ENCODE peak calls at places on chromosomes 7 and 10, in eight cellular contexts. E, L, N, S, W, O, Y and V are unnamed samples.

GRCh38 chr7:121126801-121127534 is 138.5 kb downstream of the CPED1 start:
- DNase-seq in E (no peak), L (peak; percentile 4), N (no peak), S (no peak), W (no peak), O (no peak), Y (no peak), V (peak; percentile 53)

GRCh38 chr7:43302211-43302711 is 189.8 kb downstream of the HECW1 start:
- DNase-seq in E (no peak), L (no peak), N (no peak), S (peak; percentile 75), W (no peak), O (no peak), Y (no peak), V (peak; percentile 60)

GRCh38 chr7:27242580-27243339 is at the start of gene EVX1:
- DNase-seq in E (no peak), L (no peak), N (no peak), S (no peak), W (no peak), O (no peak), Y (no peak), V (peak; percentile 21)

GRCh38 chr10:103835121-103836045 is 20.0 kb downstream of the SH3PXD2A start:
- DNase-seq in E (no peak), L (no peak), N (no peak), S (peak; percentile 66), W (no peak), O (no peak), Y (peak; percentile 78), V (peak; percentile 91)

GRCh38 chr7:51666751-51667150 is 350.1 kb upstream of the COBL start:
- DNase-seq in E (no peak), L (peak; percentile 53), N (no peak), S (no peak), W (no peak), O (no peak), Y (no peak), V (no peak)

GRCh38 chr7:146146866-146147265 is 30.3 kb downstream of the CNTNAP2 start:
- DNase-seq in E (no peak), L (no peak), N (no peak), S (no peak), W (no peak), O (no peak), Y (no peak), V (peak; percentile 76)

GRCh38 chr10:129320340-129320739 is 146.7 kb upstream of the MGMT start:
- DNase-seq in E (no peak), L (no peak), N (no peak), S (no peak), W (no peak), O (no peak), Y (no peak), V (no peak)

GRCh38 chr7:12386237-12386839 is 17.3 kb downstream of the VWDE start:
- DNase-seq in E (no peak), L (peak; percentile 46), N (no peak), S (no peak), W (no peak), O (no peak), Y (no peak), V (no peak)

GRCh38 chr10:29140991-29141390 is 147.9 kb upstream of the LYZL1 start:
- DNase-seq in E (no peak), L (no peak), N (peak; percentile 92), S (no peak), W (no peak), O (no peak), Y (no peak), V (peak; percentile 87)

GRCh38 chr7:144459635-144460034 is 56.1 kb upstream of the NOBOX start:
- DNase-seq in E (no peak), L (no peak), N (no peak), S (no peak), W (no peak), O (no peak), Y (no peak), V (no peak)

GRCh38 chr7:144452064-144452463 is 48.6 kb upstream of the NOBOX start:
- DNase-seq in E (no peak), L (no peak), N (no peak), S (no peak), W (no peak), O (no peak), Y (no peak), V (no peak)

GRCh38 chr7:144455040-144455404 is 51.5 kb upstream of the NOBOX start:
- DNase-seq in E (no peak), L (no peak), N (no peak), S (no peak), W (no peak), O (no peak), Y (no peak), V (no peak)

DNA sequence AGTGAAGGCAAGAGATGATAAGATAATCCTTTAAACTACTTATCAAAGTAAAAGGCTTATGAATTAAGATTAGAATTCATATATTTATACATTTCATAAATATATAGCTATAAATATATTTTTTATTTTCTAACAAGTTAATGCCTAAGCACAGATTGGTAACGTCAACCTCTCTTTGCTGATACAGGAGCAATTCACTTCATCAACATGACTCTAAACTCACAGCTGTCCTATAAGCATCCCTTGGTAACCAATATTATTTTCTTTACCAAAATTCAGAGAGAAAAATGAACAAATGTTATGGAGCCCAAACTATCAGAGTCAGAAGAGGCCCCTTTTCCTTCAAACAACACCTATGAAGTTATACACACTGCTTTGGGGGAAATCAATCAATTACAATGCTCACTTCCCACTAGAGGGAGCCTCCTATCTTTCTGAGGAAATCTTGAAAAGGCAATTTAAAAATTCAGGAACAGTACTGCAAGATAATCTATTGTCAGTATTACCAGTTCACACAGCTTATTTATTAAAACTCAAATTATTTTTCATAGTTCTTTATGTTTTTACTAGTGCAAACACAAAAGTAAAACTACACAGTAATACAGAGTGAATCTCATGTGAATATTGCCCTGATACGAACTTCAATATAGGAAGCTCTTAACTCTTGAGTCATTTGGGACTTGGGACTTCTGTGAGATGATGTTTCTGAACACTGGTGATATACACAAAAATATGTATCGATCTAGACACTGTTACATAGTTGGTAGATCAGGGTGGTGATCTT is 51.0 kb upstream of the NOBOX start:
- DNase-seq in E (no peak), L (peak; percentile 11), N (no peak), S (no peak), W (no peak), O (no peak), Y (no peak), V (peak; percentile 11)
- TF ChIP-seq CTCF in E (no peak), L (peak; percentile 52), N (no peak), S (peak; percentile 44), W (no peak), O (no peak), Y (peak; percentile 46), V (peak; percentile 58)

GRCh38 chr7:77202544-77202976 is 2.9 kb upstream of the FGL2 start:
- DNase-seq in E (no peak), L (no peak), N (no peak), S (no peak), W (no peak), O (no peak), Y (no peak), V (no peak)

GRCh38 chr7:77199008-77199966 is at the start of gene FGL2:
- DNase-seq in E (peak; percentile 56), L (no peak), N (no peak), S (peak; percentile 37), W (no peak), O (peak; percentile 56), Y (peak; percentile 82), V (peak; percentile 50)

GRCh38 chr7:77200542-77200941 is 923 bp upstream of the FGL2 start:
- DNase-seq in E (peak; percentile 52), L (no peak), N (no peak), S (no peak), W (no peak), O (no peak), Y (no peak), V (no peak)

DNA sequence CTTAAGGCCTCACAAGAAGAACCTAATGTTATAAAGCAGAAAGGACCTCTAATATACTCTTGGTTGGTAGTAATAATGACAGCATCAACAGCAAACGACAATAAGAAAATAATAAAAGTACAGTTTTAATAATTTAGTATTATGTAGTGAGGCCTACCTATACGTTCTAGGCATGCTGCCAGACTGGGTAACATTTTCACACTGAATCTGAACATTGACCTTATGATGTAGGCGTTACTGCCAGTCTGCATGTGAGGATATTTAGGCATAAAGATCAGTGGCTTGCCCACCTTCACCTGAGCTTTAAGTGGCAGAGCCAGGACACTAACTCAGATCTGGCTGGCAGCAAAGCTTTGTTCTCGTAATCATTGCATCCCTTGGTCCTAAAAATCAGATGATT is 2.5 kb downstream of the FGL2 start:
- DNase-seq in E (no peak), L (no peak), N (no peak), S (no peak), W (no peak), O (no peak), Y (no peak), V (no peak)
- H3K4me3 ChIP-seq in E (peak overlapping the region; percentile 50), L (no peak overlapping the region), N (no peak overlapping the region), S (no peak overlapping the region), W (peak overlapping the region; percentile 13), O (no peak overlapping the region), Y (no peak overlapping the region), V (no peak overlapping the region)

DNA sequence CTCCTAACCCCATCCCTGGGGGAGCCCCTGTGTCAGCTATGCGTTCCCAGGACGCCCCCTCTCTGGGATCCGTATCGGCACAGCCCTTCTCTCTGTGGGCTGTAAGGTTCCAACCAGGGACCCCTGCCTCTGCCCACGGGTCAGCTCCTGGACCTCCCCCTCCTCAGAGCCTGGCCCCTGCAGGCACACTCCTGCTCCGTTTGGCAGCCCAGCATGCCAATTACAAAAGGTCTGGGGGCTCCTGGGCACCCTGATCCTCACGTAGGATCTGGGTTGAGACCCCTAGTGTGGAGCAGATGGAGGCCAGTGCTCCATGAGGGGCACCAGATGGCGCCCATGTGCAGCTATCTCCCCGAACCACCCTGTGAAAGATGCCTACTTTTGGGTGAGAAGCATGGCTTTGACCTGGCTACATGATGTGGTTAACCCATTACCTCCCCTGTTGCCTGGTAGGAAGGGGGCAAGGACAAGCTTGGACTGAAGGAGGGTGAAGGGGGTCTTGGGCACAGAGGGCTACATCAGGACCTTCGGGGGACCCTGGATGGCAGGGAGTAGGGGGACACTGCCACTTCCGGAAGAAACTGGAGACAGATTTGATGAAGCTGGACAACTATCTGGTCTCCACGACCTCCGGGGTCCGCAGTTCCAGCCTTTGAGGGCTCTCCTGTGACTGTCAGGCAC is 9.0 kb downstream of the TACR2 start:
- DNase-seq in E (peak; percentile 34), L (peak; percentile 74), N (no peak), S (no peak), W (no peak), O (no peak), Y (peak; percentile 65), V (no peak)
- TF ChIP-seq CTCF in E (peak; percentile 52), L (peak; percentile 51), N (peak; percentile 18), S (peak; percentile 44), W (no peak), O (no peak), Y (peak; percentile 38), V (no peak)

GRCh38 chr7:29194594-29195417 is at the start of gene CHN2:
- DNase-seq in E (peak; percentile 47), L (peak; percentile 90), N (no peak), S (peak; percentile 79), W (no peak), O (peak; percentile 21), Y (peak; percentile 82), V (peak; percentile 11)
- H3K4me3 ChIP-seq in E (peak within 1 kb of the TSS; percentile 85), L (peak within 1 kb of the TSS; percentile 61), N (peak within 1 kb of the TSS; percentile 47), S (peak within 1 kb of the TSS; percentile 97), W (peak within 1 kb of the TSS; percentile 63), O (peak within 1 kb of the TSS; percentile 66), Y (peak within 1 kb of the TSS; percentile 66), V (peak within 1 kb of the TSS; percentile 36)

DNA sequence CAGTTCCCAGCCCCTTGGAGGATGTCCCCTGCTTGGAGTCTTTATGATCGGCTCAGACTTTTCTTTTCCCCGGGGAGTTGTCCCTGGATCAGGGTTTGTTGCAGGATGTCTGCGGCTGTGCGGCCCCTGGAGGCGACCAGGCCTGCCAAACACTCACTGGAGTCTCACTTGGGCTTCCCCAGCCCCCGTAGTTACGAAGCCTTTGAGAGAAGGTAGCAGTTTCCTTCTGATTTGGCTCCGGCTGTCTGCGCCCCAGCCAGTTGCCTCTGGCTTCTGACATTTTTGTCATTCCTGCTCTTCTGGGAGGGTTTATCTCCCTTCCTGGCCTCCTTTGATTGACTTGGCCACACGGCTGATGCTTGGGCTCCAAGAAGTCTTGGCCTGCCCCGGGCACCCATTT is 16.1 kb downstream of the COL26A1 start:
- DNase-seq in E (no peak), L (peak; percentile 36), N (no peak), S (no peak), W (no peak), O (no peak), Y (peak; percentile 69), V (no peak)
- TF ChIP-seq CTCF in E (no peak), L (no peak), N (no peak), S (no peak), W (no peak), O (no peak), Y (no peak), V (no peak)